ENCODE peak calls at places on chromosomes 7 and 10, in nine cellular contexts. D is A549, H is GM12878, O is suprapubic skin, X is K562, Y is ovary, E is heart left ventricle, Z is adrenal gland, I is uterus. G is an unnamed sample. For H3K4me1, the result is how much of the 10 kb centered on the place peaks cover.

GRCh38 chr10:67790534-67791408 is 47.2 kb downstream of the DNAJC12 start:
- DNase-seq in Y (no peak), D (no peak), X (peak), O (no peak), I (no peak), H (no peak), E (no peak), Z (no peak), G (no peak)

GRCh38 chr7:157975401-157976372 is 611.9 kb downstream of the PTPRN2 start:
- DNase-seq in X (no peak), H (no peak), Y (no peak), I (no peak), E (no peak), Z (peak), O (peak), D (no peak), G (no peak)

GRCh38 chr7:74003609-74004008 is 24.4 kb upstream of the ELN start:
- DNase-seq in D (no peak), Y (no peak), H (no peak), O (no peak), I (no peak), Z (no peak), X (no peak), E (no peak), G (no peak)

GRCh38 chr7:23334482-23335056 is 35.4 kb downstream of the MALSU1 start:
- DNase-seq in D (peak), H (no peak), Y (peak), X (peak), Z (peak), O (no peak), E (peak), I (peak), G (no peak)

GRCh38 chr7:916291-916941 is 38.1 kb downstream of the ADAP1 start:
- DNase-seq in O (peak), E (peak), I (no peak), Z (no peak), X (no peak), H (no peak), Y (no peak), D (no peak), G (no peak)

GRCh38 chr7:65975814-65976445 is 6.1 kb downstream of the GUSB start:
- DNase-seq in H (no peak), E (no peak), Z (no peak), O (no peak), Y (no peak), X (no peak), I (no peak), D (no peak), G (peak)

GRCh38 chr7:82358923-82359322 is 84.7 kb downstream of the CACNA2D1 start:
- DNase-seq in H (no peak), E (no peak), I (no peak), D (no peak), X (no peak), Y (no peak), O (no peak), Z (no peak), G (no peak)

GRCh38 chr10:129728246-129728820 is 235.7 kb downstream of the EBF3 start:
- DNase-seq in X (no peak), H (no peak), D (no peak), Y (no peak), I (no peak), Z (no peak), O (peak), E (no peak), G (no peak)

GRCh38 chr10:91974960-91975359 is 51.4 kb downstream of the BTAF1 start:
- DNase-seq in Z (no peak), O (no peak), I (no peak), E (no peak), H (peak), Y (no peak), X (no peak), D (no peak), G (no peak)

GRCh38 chr7:106075937-106076336 is 36.2 kb downstream of the SYPL1 start:
- DNase-seq in Y (no peak), Z (no peak), X (no peak), E (no peak), I (no peak), D (no peak), O (no peak), H (no peak), G (no peak)

GRCh38 chr7:142885311-142886230 is at the start of gene TRPV6:
- DNase-seq in E (no peak), Z (no peak), I (no peak), D (no peak), H (no peak), X (no peak), O (no peak), Y (no peak), G (peak)

GRCh38 chr7:127887096-127887495 is 144.1 kb downstream of the LRRC4 start:
- DNase-seq in O (no peak), H (no peak), Y (no peak), D (no peak), X (no peak), I (no peak), E (no peak), Z (no peak), G (no peak)
- H3K4me1 ChIP-seq in O (under half), H (under half), Y (under half), D (under half), X (under half), I (under half), E (under half), Z (half or more), G (under half)

DNA sequence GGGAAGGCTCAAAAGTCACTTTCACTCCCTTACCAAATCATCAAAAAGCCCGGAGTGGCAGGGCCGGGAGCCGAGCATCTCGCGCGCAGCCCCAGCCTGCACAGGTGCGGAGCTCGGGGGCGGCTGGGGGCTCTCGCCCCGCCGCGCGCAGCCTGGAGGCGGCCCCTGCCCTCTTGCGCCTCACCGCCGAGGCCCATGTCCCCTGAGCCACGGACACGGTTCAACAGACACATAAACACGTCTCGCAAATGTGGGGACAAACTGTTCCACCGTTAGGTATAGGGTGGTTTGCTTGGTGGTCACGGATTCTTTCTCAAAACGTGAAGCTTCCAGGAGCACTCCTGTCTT is 701 bp downstream of the GSAP start:
- DNase-seq in O (no peak), X (no peak), E (peak), H (no peak), Y (no peak), D (no peak), I (no peak), Z (no peak), G (peak)
- TF ChIP-seq POLR2A in O (no peak), X (no peak), E (no peak), H (no peak), Y (no peak), D (no peak), I (no peak), Z (no peak), G (no peak)

GRCh38 chr10:28302668-28303488 is at the start of gene MPP7:
- DNase-seq in I (peak), Z (peak), X (peak), D (peak), E (peak), O (peak), Y (peak), H (peak), G (peak)
- H3K4me3 ChIP-seq in I (peak), Z (peak), X (peak), D (peak), E (peak), O (peak), Y (peak), H (peak), G (peak)

DNA sequence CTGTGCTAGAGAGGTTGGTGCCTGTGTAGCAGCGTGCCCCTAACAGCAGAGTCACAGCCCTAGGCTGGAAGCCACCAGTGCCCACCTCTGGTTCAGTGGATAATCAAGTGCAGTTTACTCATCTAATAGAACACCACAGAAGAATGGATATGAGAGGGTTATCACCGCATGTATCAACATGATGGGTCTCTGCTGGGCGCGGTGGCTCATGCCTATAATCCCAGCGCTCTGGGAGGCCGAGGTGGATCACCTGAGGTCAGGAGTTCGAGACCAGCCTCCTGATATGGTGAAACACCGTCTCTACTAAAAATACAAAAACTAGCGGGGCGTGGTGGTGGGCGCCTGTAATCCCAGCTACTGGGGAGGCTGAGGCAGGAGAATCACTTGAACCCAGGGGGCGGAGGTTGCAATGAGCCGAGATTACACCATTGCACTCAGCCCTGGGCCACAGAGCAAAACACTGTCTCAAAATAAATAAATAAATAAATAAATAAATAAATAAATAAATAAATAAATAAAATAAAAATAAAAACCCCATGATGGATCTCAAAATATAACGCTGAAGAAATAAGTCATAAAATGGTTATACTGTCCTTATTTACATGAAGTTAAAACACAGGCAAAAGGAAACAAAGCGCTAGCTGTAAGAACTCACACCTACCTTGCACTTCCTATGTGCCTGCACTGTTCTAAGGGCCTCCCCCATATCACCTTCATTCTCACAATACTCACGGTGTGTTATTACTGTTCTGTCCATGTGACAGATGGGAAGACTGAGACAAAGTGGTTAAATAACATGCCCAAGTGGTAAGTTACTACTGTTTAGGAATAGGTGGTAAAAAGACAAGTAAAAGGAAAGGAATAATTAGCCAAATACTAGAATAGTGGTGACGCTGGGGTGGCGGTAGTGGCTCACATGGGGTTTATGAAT is 70.9 kb downstream of the AMZ1 start:
- DNase-seq in O (no peak), D (no peak), Z (no peak), X (no peak), H (peak), E (no peak), Y (no peak), I (no peak), G (no peak)
- H3K4me1 ChIP-seq in O (half or more), D (under half), Z (half or more), X (half or more), H (under half), E (half or more), Y (under half), I (under half), G (under half)

DNA sequence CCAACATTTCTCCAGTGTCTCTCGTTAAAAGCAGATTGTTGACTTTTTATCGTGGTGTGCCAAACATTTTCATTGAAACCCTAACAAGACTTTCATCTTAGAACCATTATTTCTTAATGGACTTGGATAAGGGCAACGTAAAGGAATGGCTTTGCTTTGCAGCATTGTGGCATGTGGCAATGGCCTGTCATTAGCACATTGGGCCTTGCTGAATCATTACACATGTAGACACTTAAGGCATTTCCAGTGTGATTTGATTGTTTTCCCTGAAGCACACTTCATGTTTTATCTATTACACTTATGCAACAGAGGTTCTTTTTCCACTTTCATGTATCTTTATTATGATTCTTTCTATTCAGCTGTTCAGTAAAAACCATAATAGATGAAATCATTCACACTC is 151.1 kb upstream of the MEOX2 start:
- DNase-seq in Y (no peak), D (no peak), X (no peak), H (no peak), Z (no peak), E (no peak), O (no peak), I (no peak), G (no peak)
- TF ChIP-seq POLR2A in Y (no peak), D (no peak), X (no peak), H (no peak), Z (no peak), E (no peak), O (no peak), I (no peak), G (no peak)

DNA sequence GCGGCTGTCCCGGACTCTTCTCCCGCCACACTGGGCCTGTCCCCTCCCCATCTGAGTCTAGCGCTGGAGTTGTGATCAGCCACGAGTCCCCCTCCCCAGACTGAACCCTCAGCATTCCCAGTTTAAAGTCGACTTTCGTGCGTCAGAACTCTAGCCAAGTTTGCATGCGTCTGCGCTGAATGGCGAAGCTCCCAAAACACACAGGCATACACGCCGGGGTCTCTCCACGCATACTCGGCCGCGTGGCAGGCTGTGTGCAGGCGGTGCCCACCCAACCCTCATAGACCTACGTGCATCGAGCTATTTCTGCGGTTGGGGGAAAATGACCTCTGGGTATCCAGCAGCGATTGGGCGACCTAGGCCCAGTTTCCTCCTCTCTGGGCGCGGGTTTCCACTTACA is 2.3 kb upstream of the HMX3 start:
- DNase-seq in X (no peak), H (no peak), Y (no peak), Z (no peak), D (no peak), E (no peak), O (no peak), I (no peak), G (no peak)
- H3K4me3 ChIP-seq in X (no peak), H (peak), Y (no peak), Z (no peak), D (peak), E (peak), O (peak), I (no peak), G (no peak)

GRCh38 chr10:78148564-78148963 is 114.9 kb downstream of the RPS24 start:
- DNase-seq in O (no peak), Z (no peak), I (no peak), E (no peak), D (no peak), Y (no peak), H (no peak), X (no peak), G (no peak)

GRCh38 chr10:78147202-78147601 is 113.5 kb downstream of the RPS24 start:
- DNase-seq in Y (no peak), O (no peak), X (no peak), E (no peak), D (no peak), I (no peak), H (no peak), Z (no peak), G (no peak)

GRCh38 chr10:78146200-78146599 is 112.5 kb downstream of the RPS24 start:
- DNase-seq in Y (no peak), X (no peak), E (no peak), H (no peak), Z (no peak), I (no peak), O (no peak), D (no peak), G (no peak)

GRCh38 chr10:78150756-78151155 is 117.1 kb downstream of the RPS24 start:
- DNase-seq in Y (no peak), X (no peak), Z (no peak), E (no peak), H (no peak), D (no peak), O (no peak), I (no peak), G (no peak)

DNA sequence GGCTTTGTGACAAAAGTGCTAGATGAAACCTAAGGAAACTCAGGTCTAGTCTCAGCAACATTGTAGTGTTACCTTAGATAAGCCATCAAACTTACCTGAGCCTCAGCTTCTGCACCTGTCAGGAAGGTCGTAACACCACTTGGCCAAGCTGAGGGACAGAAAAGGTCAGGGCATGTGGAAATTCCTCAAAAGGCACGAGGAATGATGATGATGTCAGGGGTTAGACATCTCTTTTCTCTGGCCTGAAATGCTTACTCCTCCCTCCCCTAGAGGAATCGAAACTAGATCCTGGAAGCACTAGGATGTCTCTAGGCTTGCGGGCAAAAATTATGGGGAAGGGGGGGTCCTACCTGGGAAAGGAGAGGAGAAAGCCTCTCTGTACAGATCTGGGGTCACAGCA is 115.5 kb downstream of the RPS24 start:
- DNase-seq in D (no peak), H (no peak), Z (no peak), O (no peak), X (no peak), E (no peak), Y (no peak), I (no peak), G (no peak)
- H3K4me1 ChIP-seq in D (under half), H (under half), Z (under half), O (under half), X (under half), E (under half), Y (under half), I (under half), G (under half)

GRCh38 chr7:43077732-43078391 is 34.6 kb upstream of the HECW1 start:
- DNase-seq in Y (no peak), O (no peak), X (peak), I (no peak), H (no peak), E (no peak), D (no peak), Z (no peak), G (no peak)
- TF ChIP-seq POLR2A in Y (no peak), O (no peak), X (peak), I (no peak), H (no peak), E (no peak), D (no peak), Z (no peak), G (no peak)

GRCh38 chr7:92682324-92682723 is 92.1 kb upstream of the FAM133B start:
- DNase-seq in I (no peak), Z (no peak), O (no peak), H (no peak), Y (no peak), X (no peak), E (no peak), D (no peak), G (no peak)
- H3K4me3 ChIP-seq in I (no peak), Z (no peak), O (no peak), H (no peak), Y (no peak), X (no peak), E (no peak), D (no peak), G (no peak)

DNA sequence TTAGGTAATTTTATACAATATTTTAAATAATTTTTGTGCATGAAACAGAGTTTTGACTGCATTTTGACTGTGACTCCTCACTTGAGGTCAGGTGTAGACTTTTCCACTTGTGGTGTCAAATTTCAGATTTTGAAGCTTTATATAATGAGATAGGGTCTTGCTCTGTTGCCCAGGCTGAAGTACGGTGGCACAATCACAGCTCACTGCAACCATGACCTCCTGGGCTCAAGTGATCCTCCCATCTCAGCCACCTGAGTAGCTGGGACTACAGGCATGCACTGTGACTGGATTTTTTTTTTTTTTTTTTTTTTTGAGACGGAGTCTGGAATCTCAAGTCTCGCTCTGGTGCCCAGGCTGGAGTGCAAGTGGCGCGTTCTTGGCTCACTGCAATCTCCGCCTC is 74.9 kb downstream of the TCF7L2 start:
- DNase-seq in X (no peak), Z (no peak), E (no peak), D (no peak), O (no peak), H (no peak), Y (no peak), I (no peak), G (no peak)
- H3K4me1 ChIP-seq in X (under half), Z (under half), E (half or more), D (half or more), O (half or more), H (under half), Y (under half), I (under half), G (under half)

G was measured in Peyer's patch.